ENCODE peak calls at places on chromosomes 3 and 15, in nine cellular contexts. D is ascending aorta, U is AG10803, B is body of pancreas, L is left lung, X is dorsolateral prefrontal cortex, T is PC-3, N is esophagus squamous epithelium, J is astrocyte of the cerebellum. V is an unnamed sample.

GRCh38 chr3:94416768-94417167 is 353.9 kb downstream of the NSUN3 start:
- DNase-seq in D (no peak), U (no peak), B (no peak), L (no peak), X (no peak), T (no peak), N (no peak), J (no peak), V (peak)

GRCh38 chr3:149179225-149179624 is 42.4 kb downstream of the CP start:
- DNase-seq in D (no peak), U (peak), B (no peak), L (no peak), X (no peak), T (peak), N (no peak), J (no peak), V (peak)

GRCh38 chr3:115788921-115789470 is 165.7 kb downstream of the GAP43 start:
- DNase-seq in D (no peak), U (peak), B (no peak), L (no peak), X (no peak), T (peak), N (no peak), J (peak), V (peak)

GRCh38 chr3:129857899-129858298 is 35.6 kb downstream of the TMCC1 start:
- DNase-seq in D (no peak), U (no peak), B (no peak), L (no peak), X (no peak), T (no peak), N (no peak), J (no peak), V (no peak)

GRCh38 chr3:175111036-175111435 is 251.9 kb downstream of the NAALADL2 start:
- DNase-seq in D (no peak), U (peak), B (peak), L (no peak), X (no peak), T (no peak), N (no peak), J (no peak), V (peak)

GRCh38 chr15:94804613-94805012 is 573.3 kb downstream of the MCTP2 start:
- DNase-seq in D (no peak), U (no peak), B (no peak), L (no peak), X (no peak), T (no peak), N (no peak), J (no peak), V (no peak)

GRCh38 chr3:190120161-190121060 is at the start of gene P3H2:
- DNase-seq in D (peak), U (peak), B (peak), L (peak), X (peak), T (peak), N (no peak), J (peak), V (peak)

GRCh38 chr3:38149701-38150100 is 11.2 kb downstream of the MYD88 start:
- DNase-seq in D (no peak), U (no peak), B (no peak), L (no peak), X (no peak), T (no peak), N (no peak), J (no peak), V (no peak)

GRCh38 chr3:45065373-45065720 is 39.2 kb downstream of the CLEC3B start:
- DNase-seq in D (no peak), U (no peak), B (no peak), L (no peak), X (no peak), T (no peak), N (no peak), J (no peak), V (no peak)

GRCh38 chr15:48406911-48407310 is 75.7 kb downstream of the DUT start:
- DNase-seq in D (no peak), U (no peak), B (no peak), L (no peak), X (no peak), T (no peak), N (no peak), J (no peak), V (no peak)

GRCh38 chr15:69118089-69118488 is 42.3 kb upstream of the GLCE start:
- DNase-seq in D (no peak), U (no peak), B (no peak), L (no peak), X (no peak), T (no peak), N (no peak), J (no peak), V (no peak)

GRCh38 chr3:45826321-45826720 is 15.6 kb downstream of the LZTFL1 start:
- DNase-seq in D (no peak), U (no peak), B (no peak), L (no peak), X (no peak), T (no peak), N (no peak), J (no peak), V (no peak)

GRCh38 chr3:197606468-197606867 is 50.7 kb upstream of the BDH1 start:
- DNase-seq in D (no peak), U (no peak), B (no peak), L (no peak), X (no peak), T (no peak), N (no peak), J (no peak), V (no peak)

GRCh38 chr3:135091956-135092355 is 296.9 kb downstream of the EPHB1 start:
- DNase-seq in D (no peak), U (no peak), B (no peak), L (no peak), X (no peak), T (no peak), N (no peak), J (no peak), V (no peak)

GRCh38 chr15:85379403-85380131 is 836 bp upstream of the AKAP13 start:
- DNase-seq in D (no peak), U (peak), B (peak), L (no peak), X (no peak), T (peak), N (no peak), J (no peak), V (no peak)

GRCh38 chr15:84791763-84792162 is 25.4 kb upstream of the ALPK3 start:
- DNase-seq in D (no peak), U (peak), B (no peak), L (no peak), X (no peak), T (no peak), N (no peak), J (no peak), V (no peak)

GRCh38 chr15:92914768-92915221 is 14.7 kb downstream of the CHD2 start:
- DNase-seq in D (no peak), U (no peak), B (no peak), L (no peak), X (no peak), T (peak), N (no peak), J (no peak), V (no peak)

GRCh38 chr3:184354121-184354728 is 7.2 kb downstream of the CLCN2 start:
- DNase-seq in D (no peak), U (no peak), B (peak), L (no peak), X (no peak), T (peak), N (no peak), J (no peak), V (peak)

GRCh38 chr3:10328460-10329071 is 7.7 kb upstream of the SEC13 start:
- DNase-seq in D (no peak), U (no peak), B (no peak), L (no peak), X (peak), T (no peak), N (no peak), J (no peak), V (no peak)

GRCh38 chr3:10926831-10927521 is 65.6 kb upstream of the SLC6A1 start:
- DNase-seq in D (no peak), U (no peak), B (no peak), L (no peak), X (no peak), T (peak), N (no peak), J (no peak), V (no peak)

GRCh38 chr15:64985382-64986033 is 4.2 kb downstream of the SPG21 start:
- DNase-seq in D (no peak), U (peak), B (peak), L (no peak), X (no peak), T (peak), N (no peak), J (no peak), V (peak)

GRCh38 chr15:38406451-38406850 is 47.5 kb upstream of the FAM98B start:
- DNase-seq in D (no peak), U (peak), B (no peak), L (no peak), X (no peak), T (no peak), N (no peak), J (no peak), V (peak)

GRCh38 chr3:33372218-33373081 is 67.8 kb downstream of the UBP1 start:
- DNase-seq in D (no peak), U (peak), B (peak), L (no peak), X (no peak), T (peak), N (no peak), J (peak), V (peak)

GRCh38 chr15:87167055-87167454 is 1087.4 kb downstream of the AGBL1 start:
- DNase-seq in D (no peak), U (no peak), B (no peak), L (no peak), X (no peak), T (peak), N (no peak), J (no peak), V (no peak)

GRCh38 chr15:55151621-55152020 is 45.1 kb downstream of the RSL24D1 start:
- DNase-seq in D (no peak), U (no peak), B (no peak), L (no peak), X (no peak), T (no peak), N (no peak), J (no peak), V (no peak)

GRCh38 chr3:124781706-124782376 is 51.6 kb downstream of the UMPS start:
- DNase-seq in D (no peak), U (no peak), B (no peak), L (no peak), X (no peak), T (no peak), N (no peak), J (no peak), V (no peak)

GRCh38 chr3:54344601-54345216 is 222.4 kb downstream of the CACNA2D3 start:
- DNase-seq in D (no peak), U (no peak), B (no peak), L (no peak), X (no peak), T (no peak), N (no peak), J (no peak), V (no peak)

GRCh38 chr3:194537732-194538247 is 51.0 kb upstream of the ATP13A3 start:
- DNase-seq in D (no peak), U (peak), B (peak), L (no peak), X (no peak), T (peak), N (no peak), J (peak), V (peak)

GRCh38 chr3:142931222-142931621 is 32.3 kb downstream of the PAQR9 start:
- DNase-seq in D (no peak), U (no peak), B (no peak), L (no peak), X (no peak), T (peak), N (no peak), J (no peak), V (no peak)

GRCh38 chr3:54047568-54047967 is 74.8 kb upstream of the CACNA2D3 start:
- DNase-seq in D (no peak), U (no peak), B (no peak), L (no peak), X (no peak), T (peak), N (no peak), J (no peak), V (no peak)

GRCh38 chr3:117531078-117531477 is 821.5 kb downstream of the TUSC7 start:
- DNase-seq in D (no peak), U (no peak), B (no peak), L (no peak), X (no peak), T (no peak), N (no peak), J (no peak), V (no peak)

GRCh38 chr3:152874896-152875749 is 40.2 kb downstream of the P2RY1 start:
- DNase-seq in D (no peak), U (no peak), B (no peak), L (no peak), X (no peak), T (peak), N (no peak), J (no peak), V (no peak)

GRCh38 chr3:152865675-152866074 is 30.7 kb downstream of the P2RY1 start:
- DNase-seq in D (no peak), U (no peak), B (no peak), L (no peak), X (no peak), T (no peak), N (no peak), J (no peak), V (no peak)

GRCh38 chr3:152870027-152870426 is 35.1 kb downstream of the P2RY1 start:
- DNase-seq in D (no peak), U (no peak), B (peak), L (no peak), X (no peak), T (no peak), N (no peak), J (no peak), V (no peak)
- H3K4me3 ChIP-seq in D (no peak), U (no peak), B (no peak), L (no peak), X (no peak), T (no peak), N (peak), J (no peak), V (no peak)

GRCh38 chr3:100590114-100590839 is 19.1 kb upstream of the ADGRG7 start:
- DNase-seq in D (no peak), U (peak), B (peak), L (no peak), X (no peak), T (peak), N (no peak), J (peak), V (peak)
- TF ChIP-seq CTCF in D (peak), U (peak), B (peak), L (peak), X (peak), T (peak), N (peak), J (peak), V (peak)

DNA sequence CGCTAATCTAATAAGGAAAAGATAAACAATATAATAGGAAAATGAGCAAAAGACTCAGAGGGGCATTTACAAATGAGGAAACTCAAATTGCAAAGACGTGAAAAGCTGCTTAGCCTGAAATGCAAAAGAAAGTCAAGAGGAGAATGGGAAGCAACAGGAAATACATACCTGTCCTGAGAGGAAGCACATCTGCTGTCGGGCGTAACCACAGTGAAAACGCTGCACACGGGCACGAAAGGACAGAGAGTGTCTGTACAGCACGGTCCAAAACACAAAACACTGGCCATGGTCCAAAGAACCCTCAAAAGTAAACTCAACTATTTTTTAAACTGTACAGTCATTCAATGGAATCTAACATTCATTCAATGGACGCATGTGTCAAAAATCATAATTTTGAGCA is 100.6 kb downstream of the CHSY1 start:
- DNase-seq in D (no peak), U (no peak), B (no peak), L (peak), X (no peak), T (no peak), N (no peak), J (no peak), V (no peak)
- H3K4me3 ChIP-seq in D (no peak), U (no peak), B (no peak), L (no peak), X (no peak), T (no peak), N (no peak), J (no peak), V (no peak)

GRCh38 chr15:71110800-71111565 is 4.3 kb upstream of the THSD4 start:
- DNase-seq in D (no peak), U (peak), B (no peak), L (no peak), X (no peak), T (no peak), N (no peak), J (no peak), V (no peak)

GRCh38 chr15:71109890-71110289 is 5.4 kb upstream of the THSD4 start:
- DNase-seq in D (no peak), U (no peak), B (no peak), L (no peak), X (no peak), T (no peak), N (no peak), J (no peak), V (no peak)

GRCh38 chr15:71106802-71107500 is 8.3 kb upstream of the THSD4 start:
- DNase-seq in D (no peak), U (no peak), B (no peak), L (no peak), X (no peak), T (peak), N (no peak), J (no peak), V (no peak)

GRCh38 chr15:71107501-71107815 is 7.8 kb upstream of the THSD4 start:
- DNase-seq in D (no peak), U (no peak), B (no peak), L (no peak), X (no peak), T (no peak), N (no peak), J (no peak), V (no peak)

GRCh38 chr15:71109130-71109529 is 6.1 kb upstream of the THSD4 start:
- DNase-seq in D (no peak), U (peak), B (no peak), L (no peak), X (no peak), T (peak), N (no peak), J (no peak), V (peak)
- TF ChIP-seq CTCF in D (peak), U (peak), B (no peak), L (no peak), X (no peak), T (peak), N (no peak), J (peak), V (peak)

DNA sequence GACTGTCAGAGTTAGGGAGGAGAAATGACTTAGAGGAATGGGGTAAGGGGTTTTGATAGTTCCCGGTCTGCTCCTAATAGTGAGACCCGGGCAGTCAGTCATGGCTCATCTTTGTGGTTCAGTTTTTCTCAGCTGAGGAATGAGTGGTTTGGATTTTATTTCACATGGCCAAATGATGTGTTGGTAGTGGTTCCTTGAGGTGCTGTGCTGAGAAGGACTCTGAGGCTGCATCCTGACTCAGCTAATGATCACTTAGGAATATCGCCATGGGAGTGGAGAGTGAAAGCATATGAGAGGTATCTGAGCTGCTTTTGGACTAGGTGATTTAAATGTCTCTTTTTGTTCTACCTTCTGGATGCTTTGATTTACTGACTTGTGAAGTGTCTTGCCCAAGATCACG is 80.2 kb downstream of the LPP start:
- DNase-seq in D (no peak), U (peak), B (no peak), L (no peak), X (no peak), T (no peak), N (no peak), J (no peak), V (no peak)
- H3K4me3 ChIP-seq in D (peak), U (no peak), B (no peak), L (no peak), X (no peak), T (no peak), N (no peak), J (no peak), V (no peak)

GRCh38 chr3:144692488-144692887 is 720.9 kb downstream of the DIPK2A start:
- DNase-seq in D (no peak), U (no peak), B (no peak), L (no peak), X (no peak), T (no peak), N (no peak), J (no peak), V (no peak)

GRCh38 chr3:144683065-144683464 is 711.4 kb downstream of the DIPK2A start:
- DNase-seq in D (no peak), U (no peak), B (no peak), L (no peak), X (no peak), T (no peak), N (no peak), J (no peak), V (no peak)

GRCh38 chr3:144687862-144688261 is 716.2 kb downstream of the DIPK2A start:
- DNase-seq in D (no peak), U (no peak), B (no peak), L (no peak), X (no peak), T (no peak), N (no peak), J (no peak), V (no peak)
- TF ChIP-seq CTCF in D (no peak), U (peak), B (no peak), L (no peak), X (no peak), T (peak), N (no peak), J (no peak), V (no peak)

DNA sequence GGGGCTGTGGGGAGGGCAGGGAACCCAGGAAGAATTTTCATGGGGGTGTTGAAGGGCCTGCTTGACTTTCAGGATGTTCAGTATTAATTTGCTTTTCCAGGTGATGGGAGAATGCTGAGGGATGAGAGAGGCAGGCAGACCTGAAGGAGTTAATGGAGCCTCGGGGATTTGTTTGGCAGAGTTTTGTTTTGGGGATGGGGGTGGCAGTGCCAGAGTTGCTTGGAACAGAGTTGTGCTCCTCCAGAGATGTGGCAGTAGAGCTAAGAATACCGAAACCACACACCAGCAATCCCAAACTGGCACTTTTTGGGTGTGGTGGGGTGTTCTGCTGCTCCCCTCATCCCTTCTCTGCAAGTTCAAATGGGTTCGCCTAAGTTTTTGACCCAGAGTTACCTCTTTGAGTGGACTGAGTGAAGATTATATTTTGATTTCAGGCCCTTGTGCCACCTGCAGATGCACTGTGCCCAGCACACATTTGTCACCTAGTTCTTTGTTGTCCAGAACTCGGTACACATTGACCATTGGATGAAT is 1.6 kb downstream of the BOC start:
- DNase-seq in D (no peak), U (no peak), B (no peak), L (no peak), X (no peak), T (no peak), N (no peak), J (no peak), V (no peak)
- H3K4me3 ChIP-seq in D (peak), U (peak), B (no peak), L (peak), X (peak), T (peak), N (peak), J (peak), V (peak)

DNA sequence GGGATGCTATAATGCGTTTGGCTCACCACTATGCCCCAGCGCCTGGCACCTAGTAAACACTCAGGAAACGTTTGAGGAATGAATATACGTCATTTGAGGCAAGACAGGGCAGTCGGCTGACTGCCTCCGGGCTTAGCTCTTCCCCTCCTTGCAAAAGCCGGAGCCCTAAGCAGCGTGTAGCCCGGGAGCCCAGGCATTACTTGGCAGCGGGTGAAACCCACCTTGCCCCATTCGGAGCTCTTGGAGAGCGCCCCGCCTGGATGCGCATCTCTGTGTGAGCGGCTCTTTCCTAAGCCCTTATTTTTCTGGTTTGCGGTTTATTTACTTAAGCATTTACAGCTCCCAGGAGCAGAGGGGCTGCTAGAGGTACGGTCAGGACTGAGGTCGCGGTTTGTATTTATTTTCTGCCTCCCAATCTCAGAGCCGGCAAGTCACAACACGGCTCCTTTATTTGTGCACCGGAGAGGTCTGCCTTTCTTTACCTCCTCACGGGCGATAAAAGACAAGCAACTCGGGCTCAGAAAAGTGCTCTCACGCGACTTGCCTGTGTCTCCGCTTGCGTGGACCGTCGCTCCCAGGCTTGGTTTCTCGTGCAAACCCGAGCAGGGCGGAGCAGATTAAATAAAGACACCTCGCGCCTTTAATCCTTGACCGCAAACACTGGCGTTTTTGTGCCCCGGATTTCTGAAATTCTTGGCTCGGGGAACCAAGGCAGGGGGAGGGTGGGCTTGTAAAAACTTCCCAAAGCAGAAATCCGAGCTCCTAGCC is 724 bp upstream of the ITPR1 start:
- DNase-seq in D (peak), U (peak), B (peak), L (peak), X (peak), T (peak), N (no peak), J (peak), V (peak)
- TF ChIP-seq CTCF in D (no peak), U (no peak), B (no peak), L (no peak), X (no peak), T (peak), N (no peak), J (no peak), V (no peak)